ENCODE peak calls at places on chromosomes 12 and 14, in four cellular contexts. Q is fibroblast of lung, M is OCI-LY7, Z is astrocyte. A is an unnamed sample.

GRCh38 chr14:51468523-51468922 is 183.2 kb upstream of the FRMD6 start:
- DNase-seq in Q (no peak), M (no peak), Z (no peak), A (no peak)

GRCh38 chr12:87924149-87924548 is 105.1 kb downstream of the C12orf50 start:
- DNase-seq in Q (peak), M (no peak), Z (peak), A (no peak)

GRCh38 chr14:32941668-32942065 is 3.0 kb downstream of the NPAS3 start:
- DNase-seq in Q (no peak), M (no peak), Z (no peak), A (no peak)

GRCh38 chr12:8455727-8456360 is at the start of gene CLEC6A:
- DNase-seq in Q (no peak), M (no peak), Z (no peak), A (no peak)

GRCh38 chr14:92613008-92613658 is 99.6 kb downstream of the RIN3 start:
- DNase-seq in Q (peak), M (peak), Z (peak), A (no peak)

GRCh38 chr12:111705672-111706071 is 19.8 kb downstream of the ACAD10 start:
- DNase-seq in Q (no peak), M (no peak), Z (no peak), A (no peak)

GRCh38 chr12:55700255-55701018 is 7.3 kb downstream of the ITGA7 start:
- DNase-seq in Q (no peak), M (no peak), Z (no peak), A (no peak)

GRCh38 chr12:70774055-70774454 is 136.8 kb upstream of the PTPRB start:
- DNase-seq in Q (peak), M (no peak), Z (no peak), A (no peak)

GRCh38 chr14:50726372-50727107 is 58.4 kb upstream of the SAV1 start:
- DNase-seq in Q (peak), M (no peak), Z (peak), A (no peak)

GRCh38 chr12:66066071-66066928 is 64.2 kb downstream of the LLPH start:
- DNase-seq in Q (peak), M (no peak), Z (peak), A (no peak)

GRCh38 chr12:93978553-93978952 is 169.8 kb upstream of the PLXNC1 start:
- DNase-seq in Q (peak), M (no peak), Z (peak), A (peak)

GRCh38 chr12:88960213-88960878 is 380.1 kb upstream of the KITLG start:
- DNase-seq in Q (peak), M (no peak), Z (peak), A (no peak)

GRCh38 chr12:131499160-131499863 is 211.6 kb upstream of the SFSWAP start:
- DNase-seq in Q (no peak), M (no peak), Z (no peak), A (peak)

GRCh38 chr14:61992139-61992538 is 229.9 kb downstream of the SNAPC1 start:
- DNase-seq in Q (no peak), M (no peak), Z (no peak), A (no peak)

GRCh38 chr12:32566663-32567634 is 112.2 kb upstream of the DNM1L start:
- DNase-seq in Q (peak), M (no peak), Z (peak), A (no peak)

GRCh38 chr12:89947437-89948265 is 239.0 kb upstream of the ATP2B1 start:
- DNase-seq in Q (peak), M (no peak), Z (peak), A (peak)

GRCh38 chr12:45726594-45727300 is 2.8 kb upstream of the ARID2 start:
- DNase-seq in Q (peak), M (peak), Z (peak), A (peak)

GRCh38 chr12:93918262-93918661 is 230.1 kb upstream of the PLXNC1 start:
- DNase-seq in Q (peak), M (no peak), Z (peak), A (peak)

GRCh38 chr14:99127651-99128167 is 144.3 kb downstream of the BCL11B start:
- DNase-seq in Q (peak), M (no peak), Z (peak), A (peak)

GRCh38 chr12:2167231-2167630 is 114.4 kb downstream of the CACNA1C start:
- DNase-seq in Q (no peak), M (no peak), Z (no peak), A (no peak)

GRCh38 chr14:63295231-63295685 is 23.5 kb downstream of the GPHB5 start:
- DNase-seq in Q (no peak), M (no peak), Z (no peak), A (no peak)
- H3K4me3 ChIP-seq in Q (no peak), M (no peak), Z (no peak), A (no peak)

DNA sequence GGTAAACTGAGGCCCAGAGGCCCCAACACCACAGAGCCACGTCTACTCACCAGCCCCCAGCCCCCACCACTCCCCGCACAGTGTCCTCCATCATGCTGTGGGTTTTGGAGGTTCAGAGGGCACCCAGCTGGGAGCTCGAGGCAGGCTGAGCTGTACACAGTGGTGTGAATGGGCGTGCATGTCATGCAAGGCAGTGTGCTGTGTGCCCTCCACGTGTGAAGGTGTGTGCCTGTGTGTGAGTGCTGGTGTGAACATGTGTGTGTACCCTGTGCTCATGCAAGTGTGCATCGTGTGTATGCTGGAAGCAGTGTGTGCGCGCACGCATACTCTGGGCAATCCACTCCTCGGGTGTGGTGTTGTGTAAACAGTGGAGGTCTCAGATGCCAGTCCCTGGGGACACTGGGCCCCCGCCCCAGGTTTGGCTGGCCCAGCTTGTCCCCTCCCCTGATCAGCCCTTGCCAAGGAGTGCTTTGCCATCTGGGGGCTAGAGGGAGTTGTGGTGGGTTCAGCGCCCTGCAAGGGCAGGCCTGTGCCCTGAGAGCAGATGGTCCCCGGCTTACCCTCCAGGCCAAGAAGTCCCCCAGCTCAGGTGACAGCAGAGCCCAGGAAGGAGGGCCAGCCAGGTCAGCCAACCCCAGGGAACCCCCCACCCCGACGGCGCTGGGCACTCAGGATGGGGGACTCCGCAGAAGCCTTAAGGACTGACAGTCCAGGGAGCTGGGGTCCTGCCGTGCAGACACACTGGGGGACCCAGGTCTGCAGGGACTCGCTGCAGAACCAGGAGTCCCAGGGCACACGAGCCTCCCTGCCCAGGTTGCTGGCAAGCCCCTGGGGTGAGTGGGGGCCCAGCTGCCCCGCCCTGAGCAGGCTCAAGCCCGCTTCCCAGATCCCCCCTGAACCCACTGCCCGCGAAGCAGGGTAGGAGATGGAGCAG is 23.8 kb upstream of the GPR132 start:
- DNase-seq in Q (peak), M (no peak), Z (no peak), A (peak)
- H2AFZ ChIP-seq in Q (no peak), M (no peak), Z (no peak), A (no peak)

GRCh38 chr14:59630281-59630963 is 53.8 kb upstream of the CCDC175 start:
- DNase-seq in Q (peak), M (no peak), Z (peak), A (peak)
- H3K4me3 ChIP-seq in Q (no peak), M (no peak), Z (peak), A (peak)

DNA sequence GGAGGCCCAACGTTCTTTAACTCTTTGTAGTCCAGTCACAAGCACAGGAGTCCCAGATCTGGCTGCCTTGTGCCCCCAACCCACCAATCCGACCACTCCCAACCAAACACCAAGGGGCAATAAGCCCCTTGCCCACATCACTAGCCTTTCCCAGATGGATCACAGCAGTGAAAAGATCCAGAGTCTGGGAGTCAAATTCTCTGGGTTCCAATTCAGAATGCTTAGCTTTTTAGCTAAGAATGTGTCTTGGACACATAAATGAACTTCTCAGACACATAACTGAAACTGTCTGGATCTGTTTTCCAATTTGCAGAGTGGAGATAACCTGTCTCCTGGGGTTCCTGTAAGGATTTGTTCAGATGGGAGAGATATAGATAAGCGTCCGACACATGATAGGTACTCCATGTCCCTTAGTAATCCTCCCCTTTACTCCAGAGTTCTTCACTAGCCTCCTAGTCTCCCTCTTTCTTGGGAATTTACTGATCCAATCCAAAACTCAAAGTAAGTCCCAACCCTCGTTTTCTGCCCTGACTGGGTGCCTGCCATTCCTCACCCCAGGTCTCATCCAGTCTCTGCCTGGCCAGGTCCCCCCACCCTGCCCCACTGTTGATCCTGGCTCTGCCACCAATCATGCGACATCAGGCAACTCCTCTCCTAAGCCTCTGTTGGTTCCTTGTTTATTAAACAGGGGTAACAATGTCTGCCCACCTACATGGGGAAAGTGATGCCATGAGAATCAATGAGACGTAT is 439 bp upstream of the TNFRSF1A start:
- DNase-seq in Q (no peak), M (no peak), Z (no peak), A (no peak)
- H2AFZ ChIP-seq in Q (peak), M (peak), Z (peak), A (peak)

GRCh38 chr12:106311139-106311538 is 8.6 kb downstream of the TCP11L2 start:
- DNase-seq in Q (no peak), M (no peak), Z (no peak), A (no peak)
- H3K4me3 ChIP-seq in Q (no peak), M (no peak), Z (no peak), A (no peak)

GRCh38 chr14:91313154-91313850 is 68.8 kb upstream of the GPR68 start:
- DNase-seq in Q (no peak), M (no peak), Z (no peak), A (no peak)
- H2AFZ ChIP-seq in Q (no peak), M (no peak), Z (no peak), A (no peak)

GRCh38 chr12:59020541-59020940 is 100.2 kb upstream of the LRIG3 start:
- DNase-seq in Q (no peak), M (no peak), Z (no peak), A (no peak)
- H3K4me3 ChIP-seq in Q (no peak), M (no peak), Z (no peak), A (no peak)

GRCh38 chr12:79444089-79444488 is 246.7 kb downstream of the PAWR start:
- DNase-seq in Q (peak), M (no peak), Z (peak), A (no peak)
- H2AFZ ChIP-seq in Q (no peak), M (no peak), Z (no peak), A (no peak)

GRCh38 chr14:60647837-60648168 is 1.5 kb downstream of the SIX1 start:
- DNase-seq in Q (no peak), M (no peak), Z (no peak), A (no peak)
- H3K4me3 ChIP-seq in Q (peak), M (no peak), Z (peak), A (peak)

A was measured in hepatocyte.